ENCODE peak calls at places on chromosomes 3 and 15, in ten cellular contexts. G is HepG2, S is heart left ventricle, W is fibroblast of lung, O is MM.1S, K is ovary, L is neural progenitor cell, V is A549, A is Peyer's patch, P is endothelial cell of umbilical vein. F is an unnamed sample. For H3K4me1 and H3K9me3, the result is how much of the 10 kb centered on the place peaks cover.

GRCh38 chr3:111601810-111602209 is 6.7 kb upstream of the ZBED2 start:
- DNase-seq in G (no peak), S (no peak), W (no peak), O (no peak), K (no peak), L (no peak), V (no peak), A (no peak), P (no peak), F (no peak)

GRCh38 chr15:52076889-52077781 is 35.4 kb downstream of the BCL2L10 start:
- DNase-seq in G (peak), S (no peak), W (peak), O (no peak), K (no peak), L (no peak), V (peak), A (peak), P (peak), F (no peak)

GRCh38 chr3:140316895-140317400 is 360.9 kb upstream of the TRIM42 start:
- DNase-seq in G (no peak), S (no peak), W (no peak), O (no peak), K (no peak), L (no peak), V (no peak), A (no peak), P (no peak), F (no peak)

GRCh38 chr15:93209690-93210425 is 120.8 kb upstream of the RGMA start:
- DNase-seq in G (no peak), S (no peak), W (no peak), O (no peak), K (no peak), L (no peak), V (no peak), A (no peak), P (no peak), F (no peak)

GRCh38 chr3:178960191-178960590 is 111.4 kb downstream of the ZMAT3 start:
- DNase-seq in G (no peak), S (no peak), W (peak), O (peak), K (no peak), L (no peak), V (no peak), A (no peak), P (no peak), F (no peak)

GRCh38 chr3:27312044-27312668 is 57.0 kb downstream of the NEK10 start:
- DNase-seq in G (peak), S (no peak), W (peak), O (peak), K (no peak), L (peak), V (peak), A (no peak), P (peak), F (peak)

GRCh38 chr15:35992791-35993190 is 446.8 kb upstream of the DPH6 start:
- DNase-seq in G (no peak), S (no peak), W (no peak), O (no peak), K (no peak), L (no peak), V (no peak), A (no peak), P (no peak), F (no peak)

GRCh38 chr3:16056210-16056607 is 118.3 kb upstream of the GALNT15 start:
- DNase-seq in G (no peak), S (no peak), W (peak), O (no peak), K (no peak), L (no peak), V (no peak), A (no peak), P (peak), F (peak)

GRCh38 chr3:158678687-158679086 is 6.2 kb upstream of the LXN start:
- DNase-seq in G (no peak), S (no peak), W (no peak), O (no peak), K (no peak), L (no peak), V (no peak), A (no peak), P (no peak), F (no peak)

DNA sequence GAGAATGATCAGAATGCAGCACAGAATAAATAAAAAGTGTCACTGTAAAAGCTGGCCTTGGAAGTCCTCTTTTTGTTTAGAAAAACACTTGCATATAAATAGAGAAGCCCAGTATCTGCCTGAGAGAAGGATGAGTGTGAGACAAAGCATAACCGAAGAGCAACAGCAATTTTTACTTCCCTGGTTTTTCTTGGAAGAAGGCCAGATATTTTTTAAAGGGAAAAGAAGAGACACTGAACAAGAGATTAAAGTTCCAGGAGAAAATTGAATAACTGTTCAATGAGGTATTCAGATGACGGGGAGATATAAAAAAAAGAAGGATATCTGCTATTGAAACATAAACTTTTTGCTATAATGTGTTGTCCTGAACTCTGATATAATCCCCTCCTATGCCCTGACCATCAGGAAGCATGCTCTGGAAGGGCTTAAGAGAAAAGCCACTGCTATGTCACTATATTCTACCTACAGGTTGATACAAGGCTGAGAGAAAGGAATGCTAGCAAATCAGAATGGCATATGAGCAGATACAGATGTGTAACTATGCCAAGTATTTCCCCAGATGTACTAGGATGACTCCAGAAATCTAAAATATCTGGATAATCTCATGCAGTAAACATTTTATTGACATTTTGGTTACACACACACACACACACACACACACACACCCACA is 358.9 kb downstream of the RBMS3 start:
- DNase-seq in G (no peak), S (no peak), W (no peak), O (no peak), K (no peak), L (no peak), V (no peak), A (no peak), P (peak), F (no peak)
- H3K4me1 ChIP-seq in G (under half), S (half or more), W (under half), O (under half), K (under half), L (under half), V (under half), A (under half), P (under half), F (under half)

DNA sequence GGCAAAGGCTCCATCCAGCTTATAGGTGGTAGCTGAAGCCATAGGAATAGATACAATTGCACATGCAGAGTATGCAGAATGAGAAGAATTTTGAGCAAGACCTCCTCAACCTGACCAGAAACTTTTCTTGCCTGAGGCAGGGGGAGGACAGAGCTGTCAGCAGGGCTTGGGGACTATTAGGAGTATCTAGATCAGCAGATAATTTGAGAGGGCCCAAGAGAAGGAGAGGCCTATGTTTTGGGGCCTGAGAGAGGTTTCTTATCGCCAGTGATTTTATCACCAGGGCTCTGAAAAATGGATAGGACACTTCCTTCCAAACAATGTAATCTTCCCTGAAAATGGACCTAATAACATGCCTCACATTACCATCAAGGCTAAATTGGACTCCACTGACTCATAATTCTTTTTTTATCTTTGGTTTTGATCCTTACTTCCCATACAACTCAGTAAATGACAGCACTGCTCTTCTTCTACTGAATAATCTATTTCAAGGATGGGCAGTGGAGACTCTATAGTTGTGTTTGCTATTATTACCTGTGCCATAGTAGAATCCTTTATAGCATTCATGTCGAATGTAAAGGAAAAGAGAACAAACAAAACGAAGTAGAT is 15.8 kb upstream of the RAMAC start:
- DNase-seq in G (no peak), S (no peak), W (no peak), O (no peak), K (no peak), L (no peak), V (no peak), A (no peak), P (no peak), F (no peak)
- H3K9me3 ChIP-seq in G (under half), S (under half), W (under half), O (under half), K (under half), L (under half), V (under half), A (under half), P (under half), F (under half)

GRCh38 chr15:95259513-95259912 is 1028.2 kb downstream of the MCTP2 start:
- DNase-seq in G (peak), S (no peak), W (peak), O (peak), K (peak), L (peak), V (peak), A (no peak), P (peak), F (peak)
- H3K27ac ChIP-seq in G (no peak), S (no peak), W (no peak), O (no peak), K (peak), L (no peak), V (no peak), A (peak), P (peak), F (no peak)

GRCh38 chr3:38327335-38328009 is 19.1 kb upstream of the XYLB start:
- DNase-seq in G (no peak), S (no peak), W (peak), O (no peak), K (no peak), L (no peak), V (no peak), A (no peak), P (peak), F (no peak)
- H3K4me1 ChIP-seq in G (under half), S (under half), W (under half), O (under half), K (under half), L (under half), V (under half), A (under half), P (under half), F (under half)

GRCh38 chr3:119427669-119428068 is 35.7 kb downstream of the TMEM39A start:
- DNase-seq in G (no peak), S (no peak), W (peak), O (no peak), K (no peak), L (peak), V (no peak), A (no peak), P (no peak), F (peak)

GRCh38 chr3:119433613-119434325 is 29.6 kb downstream of the TMEM39A start:
- DNase-seq in G (no peak), S (no peak), W (no peak), O (no peak), K (no peak), L (no peak), V (no peak), A (no peak), P (no peak), F (no peak)

GRCh38 chr3:119428538-119428937 is 34.9 kb downstream of the TMEM39A start:
- DNase-seq in G (peak), S (no peak), W (no peak), O (no peak), K (no peak), L (no peak), V (no peak), A (no peak), P (no peak), F (no peak)
- H3K9me3 ChIP-seq in G (under half), S (half or more), W (under half), O (under half), K (under half), L (under half), V (half or more), A (under half), P (under half), F (under half)

DNA sequence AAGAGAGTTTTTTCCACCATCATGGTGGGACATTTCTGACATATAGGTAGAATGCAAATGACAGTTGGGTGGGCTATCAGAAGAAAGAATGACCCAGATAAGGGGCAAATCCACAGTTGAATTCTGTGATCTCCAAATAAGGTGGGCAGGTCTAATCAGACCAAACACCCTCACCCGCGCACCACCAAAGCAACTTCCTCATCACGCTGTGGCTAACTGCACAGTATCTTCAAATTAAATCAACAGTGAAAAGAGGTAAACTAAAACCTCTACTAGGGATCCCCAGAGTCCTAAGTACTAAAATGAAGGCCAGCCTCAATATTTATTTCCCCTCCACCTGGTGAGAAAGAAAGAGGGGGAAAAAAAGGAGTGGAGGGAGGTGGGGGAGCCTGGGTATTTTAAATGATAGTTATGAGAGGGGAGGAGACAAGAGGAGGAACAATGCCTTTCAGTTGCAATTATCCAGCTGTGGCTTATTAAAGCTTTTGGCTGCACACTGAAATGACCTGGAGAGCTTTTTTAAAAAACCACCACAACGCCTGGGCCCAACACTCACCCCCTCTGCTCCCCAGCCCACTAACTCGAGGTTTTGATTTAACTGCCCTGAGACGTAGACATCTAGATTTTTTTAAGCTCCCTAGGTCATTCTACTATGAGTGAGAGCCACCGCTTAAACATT is 61.0 kb downstream of the LRIG1 start:
- DNase-seq in G (no peak), S (no peak), W (no peak), O (no peak), K (no peak), L (no peak), V (no peak), A (no peak), P (no peak), F (no peak)
- H3K27ac ChIP-seq in G (no peak), S (no peak), W (no peak), O (no peak), K (peak), L (peak), V (no peak), A (no peak), P (no peak), F (no peak)

DNA sequence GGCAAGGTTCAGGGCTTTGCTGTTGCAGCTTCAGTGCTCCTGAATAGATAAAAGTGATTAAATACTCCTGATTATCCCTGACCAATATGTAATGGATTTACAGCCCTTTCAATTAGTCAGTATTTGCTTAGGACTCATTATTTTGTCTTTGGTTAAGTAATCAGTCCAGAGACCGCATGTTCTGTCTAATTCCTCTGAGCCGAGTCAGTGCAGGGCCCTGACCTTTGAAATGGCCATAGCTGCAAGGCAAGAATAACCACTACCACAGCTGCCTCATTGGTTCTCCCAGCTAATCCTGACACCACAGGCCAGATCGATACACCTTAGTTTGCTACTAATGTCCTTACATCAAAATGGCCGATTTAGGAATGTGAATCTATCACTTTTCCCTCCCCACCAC is 65.0 kb downstream of the MEIS2 start:
- DNase-seq in G (peak), S (no peak), W (peak), O (no peak), K (no peak), L (no peak), V (no peak), A (no peak), P (no peak), F (no peak)
- H3K4me1 ChIP-seq in G (under half), S (under half), W (under half), O (under half), K (under half), L (half or more), V (under half), A (under half), P (under half), F (half or more)

F was measured in cardiac muscle cell.